ENCODE peak calls at places on chromosomes 6 and 20, in ten cellular contexts. M is lung, P is transverse colon, C is NCI-H1417, N is tibial artery, R is amniotic stem cell, W is HT1080, G is HS-5, D is GM04503, T is HFF-Myc. Y is an unnamed sample.

GRCh38 chr6:131995924-131996323 is 44.8 kb upstream of the CCN2 start:
- DNase-seq in M (no peak), P (no peak), C (no peak), N (no peak), R (peak), W (peak), G (peak), D (peak), T (peak), Y (no peak)

GRCh38 chr6:52388790-52389189 is 26.8 kb downstream of the PAQR8 start:
- DNase-seq in M (no peak), P (no peak), C (no peak), N (no peak), R (no peak), W (no peak), G (no peak), D (no peak), T (no peak), Y (no peak)

GRCh38 chr6:90610291-90610670 is 23.4 kb upstream of the MAP3K7 start:
- DNase-seq in M (no peak), P (no peak), C (no peak), N (no peak), R (no peak), W (no peak), G (no peak), D (no peak), T (no peak), Y (peak)

GRCh38 chr20:32972181-32973076 is 31.8 kb downstream of the SUN5 start:
- DNase-seq in M (no peak), P (peak), C (no peak), N (no peak), R (no peak), W (peak), G (no peak), D (no peak), T (no peak), Y (no peak)

GRCh38 chr6:156976144-156977088 is 199.2 kb downstream of the ARID1B start:
- DNase-seq in M (no peak), P (no peak), C (peak), N (no peak), R (no peak), W (peak), G (no peak), D (no peak), T (no peak), Y (no peak)

GRCh38 chr20:33569290-33570094 is 79.6 kb downstream of the CBFA2T2 start:
- DNase-seq in M (no peak), P (no peak), C (peak), N (no peak), R (no peak), W (no peak), G (no peak), D (no peak), T (no peak), Y (no peak)

GRCh38 chr20:19974621-19975435 is 42.3 kb upstream of the NAA20 start:
- DNase-seq in M (peak), P (peak), C (no peak), N (peak), R (peak), W (peak), G (peak), D (peak), T (peak), Y (peak)

GRCh38 chr6:149754573-149754972 is 5.0 kb downstream of the PCMT1 start:
- DNase-seq in M (no peak), P (no peak), C (no peak), N (no peak), R (no peak), W (no peak), G (no peak), D (no peak), T (no peak), Y (no peak)

GRCh38 chr6:96015791-96016776 is at the start of gene FUT9:
- DNase-seq in M (no peak), P (no peak), C (peak), N (no peak), R (no peak), W (peak), G (no peak), D (no peak), T (no peak), Y (no peak)

GRCh38 chr20:48843125-48843806 is 15.5 kb upstream of the PREX1 start:
- DNase-seq in M (no peak), P (no peak), C (no peak), N (no peak), R (no peak), W (no peak), G (no peak), D (no peak), T (no peak), Y (no peak)

GRCh38 chr20:8116067-8116811 is 15.8 kb upstream of the PLCB1 start:
- DNase-seq in M (no peak), P (no peak), C (no peak), N (no peak), R (no peak), W (peak), G (peak), D (no peak), T (no peak), Y (no peak)

GRCh38 chr6:1043458-1043836 is 268.5 kb upstream of the FOXQ1 start:
- DNase-seq in M (no peak), P (no peak), C (no peak), N (no peak), R (no peak), W (no peak), G (no peak), D (peak), T (no peak), Y (no peak)

GRCh38 chr20:47568019-47568418 is 66.3 kb downstream of the NCOA3 start:
- DNase-seq in M (no peak), P (peak), C (peak), N (no peak), R (peak), W (peak), G (peak), D (peak), T (peak), Y (peak)

GRCh38 chr6:35562060-35562459 is 49.4 kb upstream of the TULP1 start:
- DNase-seq in M (peak), P (no peak), C (peak), N (peak), R (no peak), W (no peak), G (no peak), D (no peak), T (no peak), Y (no peak)

GRCh38 chr6:14791525-14791924 is 454.3 kb upstream of the JARID2 start:
- DNase-seq in M (no peak), P (no peak), C (no peak), N (no peak), R (no peak), W (no peak), G (peak), D (no peak), T (peak), Y (no peak)

GRCh38 chr6:155185544-155185943 is 78.3 kb upstream of the CLDN20 start:
- DNase-seq in M (no peak), P (peak), C (peak), N (no peak), R (no peak), W (peak), G (no peak), D (no peak), T (no peak), Y (no peak)

GRCh38 chr6:5093231-5094015 is 8.3 kb downstream of the PPP1R3G start:
- DNase-seq in M (no peak), P (no peak), C (no peak), N (no peak), R (no peak), W (no peak), G (no peak), D (no peak), T (no peak), Y (no peak)

GRCh38 chr6:138500045-138500665 is 861 bp upstream of the NHSL1 start:
- DNase-seq in M (no peak), P (no peak), C (no peak), N (no peak), R (no peak), W (no peak), G (no peak), D (no peak), T (no peak), Y (no peak)

GRCh38 chr6:139534472-139535115 is 160.1 kb upstream of the CITED2 start:
- DNase-seq in M (no peak), P (no peak), C (no peak), N (no peak), R (no peak), W (no peak), G (no peak), D (no peak), T (no peak), Y (no peak)

GRCh38 chr6:53066059-53066406 is 829 bp downstream of the FBXO9 start:
- DNase-seq in M (peak), P (peak), C (no peak), N (peak), R (no peak), W (peak), G (no peak), D (no peak), T (no peak), Y (peak)

GRCh38 chr20:30168025-30168799 is 1089.3 kb upstream of the DEFB115 start:
- DNase-seq in M (no peak), P (no peak), C (no peak), N (no peak), R (no peak), W (peak), G (no peak), D (no peak), T (no peak), Y (peak)

GRCh38 chr6:139452176-139452876 is 77.9 kb upstream of the CITED2 start:
- DNase-seq in M (no peak), P (no peak), C (no peak), N (no peak), R (no peak), W (peak), G (no peak), D (no peak), T (no peak), Y (no peak)

Y was measured in aorta.